ENCODE peak calls at places on chromosome 17, in four cellular contexts. F is SK-N-SH, Q is K562, Z is GM12878. P is an unnamed sample.

GRCh38 chr17:79629548-79630049 is 18.7 kb upstream of the RBFOX3 start:
- DNase-seq in Z (no peak), F (no peak), Q (no peak), P (peak; percentile 46)

GRCh38 chr17:82590881-82591539 is 57.2 kb downstream of the WDR45B start:
- DNase-seq in F (no peak), Q (no peak), Z (no peak), P (no peak)

GRCh38 chr17:57538730-57539456 is 206.2 kb downstream of the CCDC182 start:
- DNase-seq in Q (no peak), Z (no peak), F (no peak), P (no peak)

GRCh38 chr17:50645748-50646682 is 11.3 kb downstream of the ABCC3 start:
- DNase-seq in Q (no peak), Z (no peak), F (no peak), P (no peak)

GRCh38 chr17:7479389-7480192 is at the start of gene ZBTB4:
- DNase-seq in F (peak; percentile 92), Q (peak; percentile 70), Z (no peak), P (peak; percentile 69)

GRCh38 chr17:75614556-75615270 is 18.5 kb upstream of the SMIM5 start:
- DNase-seq in Z (no peak), F (no peak), Q (no peak), P (no peak)

GRCh38 chr17:33986566-33986965 is 268.5 kb upstream of the CCL2 start:
- DNase-seq in Q (no peak), F (no peak), Z (no peak), P (no peak)

GRCh38 chr17:69900829-69901228 is 174.2 kb upstream of the KCNJ16 start:
- DNase-seq in Z (no peak), Q (no peak), F (no peak), P (no peak)

GRCh38 chr17:57735707-57736106 is 9.4 kb downstream of the CCDC182 start:
- DNase-seq in Z (no peak), Q (peak; percentile 19), F (peak; percentile 60), P (peak; percentile 42)

GRCh38 chr17:60600490-60601431 is 768 bp downstream of the PPM1D start:
- DNase-seq in Z (peak; percentile 25), Q (peak; percentile 63), F (peak; percentile 82), P (peak; percentile 89)

GRCh38 chr17:58532555-58532951 is 18.1 kb upstream of the MTMR4 start:
- DNase-seq in Q (no peak), F (peak; percentile 43), Z (no peak), P (no peak)

GRCh38 chr17:61188081-61188480 is 211.6 kb upstream of the TBX2 start:
- DNase-seq in Z (no peak), Q (no peak), F (no peak), P (no peak)

DNA sequence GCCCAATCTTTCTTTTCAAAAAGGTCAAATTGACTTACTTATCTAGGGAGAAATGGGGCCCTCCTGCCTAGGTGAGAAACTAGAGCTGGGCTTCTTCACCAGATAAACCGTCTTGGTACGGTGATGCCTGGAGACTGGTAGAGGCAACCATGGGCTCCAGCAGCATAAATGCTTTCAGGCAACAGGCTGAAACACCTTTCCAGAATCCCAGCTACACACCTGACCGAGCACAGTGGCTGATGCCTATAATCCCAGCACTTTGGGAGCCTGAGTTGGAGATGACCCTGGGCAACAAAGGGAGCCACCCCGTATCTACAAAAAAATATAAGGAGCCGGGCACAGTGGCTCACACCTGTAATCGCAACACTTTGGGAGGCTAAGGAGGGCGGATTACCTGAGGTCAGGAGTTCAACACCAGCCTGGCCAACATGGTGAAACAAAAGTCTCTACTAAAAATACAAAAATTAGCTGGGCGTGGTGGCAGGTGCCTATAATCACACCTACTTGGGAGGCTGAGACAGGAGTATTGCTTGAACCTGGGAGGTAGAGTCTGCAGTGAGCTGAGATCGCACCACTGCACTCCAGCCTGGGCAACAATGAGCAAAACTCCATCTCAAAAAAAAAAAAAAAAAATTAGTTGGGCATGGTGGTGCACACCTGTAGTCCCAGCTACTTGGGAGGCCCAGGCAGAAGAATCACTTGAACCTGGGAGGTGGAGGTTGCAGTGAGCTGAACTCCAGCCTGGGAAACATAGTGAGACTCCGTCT is 8.0 kb downstream of the TRAF4 start:
- DNase-seq in Q (no peak), Z (no peak), F (no peak), P (no peak)
- TF ChIP-seq RCOR1 in Q (no peak), Z (no peak), F (no peak), P (no peak)

GRCh38 chr17:18230288-18231141 is 5.1 kb downstream of the LLGL1 start:
- DNase-seq in Q (no peak), Z (no peak), F (no peak), P (no peak)
- H3K4me1 ChIP-seq in Q (no peaks in the 10 kb centered on the region), Z (no peaks in the 10 kb centered on the region), F (peaks cover 5% of the 10 kb centered on the region), P (peaks cover 9% of the 10 kb centered on the region)

DNA sequence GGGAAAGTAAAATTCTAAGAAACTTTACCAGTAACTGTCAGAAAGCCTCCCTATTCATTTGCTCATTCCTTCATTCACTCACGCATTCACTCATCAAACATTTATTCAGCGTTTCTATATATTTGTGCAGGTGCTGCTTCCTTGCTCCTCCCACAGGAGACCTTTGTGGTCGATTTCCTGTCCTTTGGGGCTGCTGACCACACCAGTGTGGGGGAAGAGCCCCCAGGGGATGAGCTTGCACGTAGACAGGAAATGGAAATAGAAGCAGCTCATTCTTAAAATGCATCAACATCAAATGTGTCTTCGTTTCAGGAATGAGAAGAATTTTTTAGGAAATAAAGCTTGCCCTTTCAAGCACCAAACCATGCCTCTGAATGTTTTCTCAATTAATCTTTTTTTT is 9.6 kb downstream of the PIK3R6 start:
- DNase-seq in F (no peak), Q (no peak), Z (peak; percentile 95), P (no peak)
- TF ChIP-seq CHD2 in F (no peak), Q (no peak), Z (peak; percentile 91), P (no peak)

GRCh38 chr17:2138768-2139167 is 83.9 kb downstream of the HIC1 start:
- DNase-seq in Q (no peak), F (peak; percentile 79), Z (peak; percentile 42), P (no peak)
- TF ChIP-seq RCOR1 in Q (no peak), F (peak; percentile 99), Z (no peak), P (no peak)

DNA sequence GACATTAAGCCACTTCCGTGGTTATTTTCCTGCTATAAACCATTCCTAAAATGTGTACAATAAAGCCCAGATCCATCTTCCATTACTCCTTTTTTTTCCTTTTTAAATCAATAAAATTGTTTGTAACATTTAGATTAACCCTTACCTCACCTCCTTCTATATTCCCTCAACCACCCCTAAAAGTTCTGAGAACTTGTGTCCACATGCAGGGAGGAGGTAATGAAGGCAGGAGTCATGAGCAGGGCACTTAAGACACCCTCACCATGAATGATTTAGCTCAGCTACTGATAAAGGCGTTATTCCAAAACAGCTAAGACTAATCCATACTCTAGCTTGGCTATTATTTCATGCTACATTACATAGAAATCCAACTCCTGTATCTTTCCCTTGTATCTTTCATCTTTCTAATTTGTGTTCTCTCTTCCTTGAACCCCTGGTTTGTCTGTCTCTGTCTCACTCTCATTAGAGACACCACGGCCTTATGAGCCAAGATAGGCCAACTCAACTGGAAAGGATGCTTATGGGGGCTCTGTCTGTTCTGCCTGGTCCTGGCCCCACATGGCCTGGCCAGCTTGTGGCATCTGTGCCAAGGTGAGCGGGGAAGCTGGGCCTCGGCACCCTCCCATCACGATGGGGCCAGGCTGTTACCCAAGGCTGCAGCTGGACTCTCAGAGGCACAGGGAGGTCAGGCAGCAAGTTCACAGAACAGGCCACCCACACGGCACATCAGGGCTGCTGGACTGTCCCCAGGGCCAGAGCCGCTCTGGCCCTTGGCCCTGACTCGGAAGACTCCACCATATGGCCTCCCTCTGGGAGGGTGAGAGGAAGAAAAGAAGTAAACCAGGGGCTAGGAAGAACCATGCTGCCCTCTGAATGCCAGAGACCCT is 294.4 kb downstream of the SOX9 start:
- DNase-seq in Q (no peak), Z (no peak), F (no peak), P (no peak)
- H3K4me1 ChIP-seq in Q (no peaks in the 10 kb centered on the region), Z (peaks cover 16% of the 10 kb centered on the region), F (peaks cover 41% of the 10 kb centered on the region), P (peaks cover 40% of the 10 kb centered on the region)

GRCh38 chr17:36739208-36739607 is 137.8 kb downstream of the MRM1 start:
- DNase-seq in Z (no peak), F (no peak), Q (no peak), P (no peak)

GRCh38 chr17:36743130-36743529 is 141.7 kb downstream of the MRM1 start:
- DNase-seq in Z (no peak), F (no peak), Q (no peak), P (no peak)

GRCh38 chr17:36740157-36740556 is 138.8 kb downstream of the MRM1 start:
- DNase-seq in F (peak; percentile 84), Z (no peak), Q (no peak), P (no peak)

GRCh38 chr17:36741019-36741902 is 139.9 kb downstream of the MRM1 start:
- DNase-seq in F (no peak), Z (no peak), Q (no peak), P (no peak)

GRCh38 chr17:36742267-36743000 is 141.1 kb downstream of the MRM1 start:
- DNase-seq in F (no peak), Q (no peak), Z (no peak), P (no peak)
- TF ChIP-seq CHD2 in F (no peak), Q (no peak), Z (no peak), P (no peak)

GRCh38 chr17:39925282-39926134 is 1.9 kb downstream of the ORMDL3 start:
- DNase-seq in F (no peak), Q (peak; percentile 35), Z (no peak), P (no peak)
- TF ChIP-seq RCOR1 in F (no peak), Q (no peak), Z (no peak), P (no peak)

DNA sequence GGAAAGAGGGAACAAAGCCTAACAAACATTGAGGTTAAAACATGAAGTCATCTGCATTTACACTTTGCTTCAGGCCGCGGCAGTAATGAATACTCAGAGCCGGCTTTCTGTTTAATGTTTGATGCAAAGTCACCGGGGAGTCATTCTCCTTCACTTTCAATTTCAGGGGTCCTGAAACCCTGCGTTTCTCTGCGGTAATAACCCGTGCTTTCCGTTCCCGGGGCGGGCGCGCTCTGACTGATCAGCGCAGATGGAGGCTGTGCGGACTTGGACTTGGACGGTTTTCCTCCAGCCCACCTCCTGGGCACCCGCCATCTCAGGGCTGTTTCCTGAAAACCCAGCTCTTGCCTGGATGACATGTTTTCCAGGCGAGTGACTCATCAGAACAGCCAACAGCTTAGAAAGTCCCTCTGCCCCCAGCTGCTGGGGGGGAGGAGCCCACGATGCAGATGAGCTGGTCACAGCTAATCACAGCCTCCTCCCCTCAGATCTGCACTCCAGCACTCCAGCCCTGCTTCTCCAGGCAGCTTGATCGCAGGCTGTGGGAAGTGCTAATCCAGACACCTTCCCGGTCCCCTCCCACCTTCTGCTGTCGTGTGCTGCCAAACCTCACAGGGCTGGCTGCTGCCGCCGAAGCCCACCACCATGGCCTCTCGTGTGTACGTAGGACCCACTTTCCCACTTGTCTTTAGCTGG is 158.6 kb upstream of the CHMP6 start:
- DNase-seq in F (peak; percentile 99), Z (peak; percentile 73), Q (peak; percentile 96), P (peak; percentile 92)
- H3K4me1 ChIP-seq in F (peaks cover 20% of the 10 kb centered on the region), Z (peaks cover 16% of the 10 kb centered on the region), Q (peaks cover 14% of the 10 kb centered on the region), P (peaks cover 19% of the 10 kb centered on the region)